ENCODE peak calls at places on chromosomes 12 and 14, in six cellular contexts. W, L, V, T, F and X are unnamed samples.

GRCh38 chr12:14948672-14949071 is 10.3 kb upstream of the ERP27 start:
- DNase-seq in W (peak), L (no peak), V (peak), T (peak), F (no peak), X (no peak)

GRCh38 chr12:54159140-54159539 is 29.6 kb downstream of the SMUG1 start:
- DNase-seq in W (no peak), L (peak), V (no peak), T (peak), F (no peak), X (peak)

GRCh38 chr12:54603872-54604271 is 15.4 kb upstream of the PPP1R1A start:
- DNase-seq in W (no peak), L (no peak), V (no peak), T (no peak), F (no peak), X (no peak)

GRCh38 chr12:111100003-111100402 is 179.6 kb upstream of the MYL2 start:
- DNase-seq in W (no peak), L (no peak), V (no peak), T (no peak), F (no peak), X (no peak)

GRCh38 chr12:98402081-98402480 is 113.3 kb upstream of the TMPO start:
- DNase-seq in W (no peak), L (no peak), V (peak), T (no peak), F (no peak), X (no peak)

GRCh38 chr12:56565510-56566101 is 44.0 kb downstream of the RBMS2 start:
- DNase-seq in W (no peak), L (no peak), V (no peak), T (peak), F (no peak), X (peak)

GRCh38 chr12:122834229-122834920 is 882 bp upstream of the HIP1R start:
- DNase-seq in W (no peak), L (no peak), V (peak), T (no peak), F (no peak), X (peak)

GRCh38 chr14:30657606-30658163 is 35.6 kb downstream of the SCFD1 start:
- DNase-seq in W (no peak), L (no peak), V (peak), T (no peak), F (no peak), X (no peak)

GRCh38 chr12:110548678-110549077 is 34.4 kb downstream of the PPTC7 start:
- DNase-seq in W (no peak), L (no peak), V (no peak), T (no peak), F (no peak), X (no peak)

GRCh38 chr12:14999421-15000047 is 26.7 kb downstream of the PDE6H start:
- DNase-seq in W (no peak), L (no peak), V (peak), T (no peak), F (no peak), X (no peak)

GRCh38 chr12:46798056-46798455 is 27.7 kb downstream of the SLC38A4 start:
- DNase-seq in W (no peak), L (no peak), V (no peak), T (no peak), F (no peak), X (no peak)

GRCh38 chr12:88579941-88580871 is at the start of gene KITLG:
- DNase-seq in W (peak), L (peak), V (peak), T (peak), F (no peak), X (peak)

GRCh38 chr12:131131808-131132117 is 178.1 kb downstream of the ADGRD1 start:
- DNase-seq in W (no peak), L (no peak), V (no peak), T (no peak), F (no peak), X (no peak)

GRCh38 chr14:52325126-52325525 is 11.0 kb downstream of the PTGER2 start:
- DNase-seq in W (no peak), L (no peak), V (peak), T (no peak), F (no peak), X (no peak)

GRCh38 chr12:108657130-108657745 is 23.5 kb upstream of the SELPLG start:
- DNase-seq in W (no peak), L (no peak), V (no peak), T (no peak), F (no peak), X (no peak)

GRCh38 chr12:56931474-56931978 is 2.7 kb downstream of the SDR9C7 start:
- DNase-seq in W (peak), L (no peak), V (peak), T (peak), F (no peak), X (peak)

GRCh38 chr12:41365653-41366131 is 177.6 kb downstream of the PDZRN4 start:
- DNase-seq in W (peak), L (no peak), V (no peak), T (no peak), F (no peak), X (no peak)

GRCh38 chr12:3795800-3796133 is 42.9 kb upstream of the CRACR2A start:
- DNase-seq in W (no peak), L (no peak), V (no peak), T (no peak), F (no peak), X (no peak)

GRCh38 chr14:76936483-76936882 is 92.0 kb downstream of the IRF2BPL start:
- DNase-seq in W (no peak), L (no peak), V (no peak), T (no peak), F (no peak), X (no peak)

GRCh38 chr12:69068431-69068830 is 135.5 kb upstream of the CPM start:
- DNase-seq in W (no peak), L (no peak), V (peak), T (no peak), F (no peak), X (no peak)

GRCh38 chr14:92783813-92784431 is 10.2 kb upstream of the GOLGA5 start:
- DNase-seq in W (no peak), L (no peak), V (peak), T (no peak), F (no peak), X (no peak)

GRCh38 chr14:59321184-59321952 is 132.9 kb downstream of the DAAM1 start:
- DNase-seq in W (no peak), L (no peak), V (peak), T (no peak), F (no peak), X (no peak)